ENCODE peak calls at places on chromosomes 3 and 15, in four cellular contexts. One of them, this sample, is unnamed.

GRCh38 chr3:104385421-104385820 is 981.3 kb upstream of the ALCAM start:
- DNase-seq in kidney epithelial cell: no peak
- DNase-seq in psoas muscle: no peak
- DNase-seq in tibial nerve: peak
- DNase-seq in this sample: no peak

GRCh38 chr15:71189723-71190122 is 74.5 kb downstream of the THSD4 start:
- DNase-seq in kidney epithelial cell: no peak
- DNase-seq in psoas muscle: no peak
- DNase-seq in tibial nerve: no peak
- DNase-seq in this sample: no peak

GRCh38 chr3:12708584-12709192 is 44.8 kb upstream of the RAF1 start:
- DNase-seq in kidney epithelial cell: peak
- DNase-seq in psoas muscle: peak
- DNase-seq in tibial nerve: no peak
- DNase-seq in this sample: no peak

GRCh38 chr3:15305366-15305844 is 27.0 kb downstream of the SH3BP5 start:
- DNase-seq in kidney epithelial cell: no peak
- DNase-seq in psoas muscle: no peak
- DNase-seq in tibial nerve: no peak
- DNase-seq in this sample: no peak

GRCh38 chr3:3509665-3510064 is 289.6 kb upstream of the LRRN1 start:
- DNase-seq in kidney epithelial cell: no peak
- DNase-seq in psoas muscle: no peak
- DNase-seq in tibial nerve: no peak
- DNase-seq in this sample: no peak

GRCh38 chr3:14480207-14481017 is 59.7 kb downstream of the GRIP2 start:
- DNase-seq in kidney epithelial cell: peak
- DNase-seq in psoas muscle: peak
- DNase-seq in tibial nerve: no peak
- DNase-seq in this sample: no peak

GRCh38 chr3:15858547-15859506 is 61.0 kb upstream of the ANKRD28 start:
- DNase-seq in kidney epithelial cell: no peak
- DNase-seq in psoas muscle: peak
- DNase-seq in tibial nerve: no peak
- DNase-seq in this sample: peak

GRCh38 chr15:82966671-82967071 is 14.2 kb upstream of the HOMER2 start:
- DNase-seq in kidney epithelial cell: no peak
- DNase-seq in psoas muscle: no peak
- DNase-seq in tibial nerve: no peak
- DNase-seq in this sample: no peak

GRCh38 chr3:161142486-161142885 is 37.3 kb upstream of the B3GALNT1 start:
- DNase-seq in kidney epithelial cell: no peak
- DNase-seq in psoas muscle: no peak
- DNase-seq in tibial nerve: no peak
- DNase-seq in this sample: no peak

GRCh38 chr3:46489875-46490274 is 7.9 kb upstream of the RTP3 start:
- DNase-seq in kidney epithelial cell: no peak
- DNase-seq in psoas muscle: no peak
- DNase-seq in tibial nerve: no peak
- DNase-seq in this sample: no peak

GRCh38 chr15:63531586-63531985 is 27.2 kb downstream of the USP3 start:
- DNase-seq in kidney epithelial cell: no peak
- DNase-seq in psoas muscle: no peak
- DNase-seq in tibial nerve: no peak
- DNase-seq in this sample: no peak

GRCh38 chr3:57061556-57061955 is 1.1 kb downstream of the SPATA12 start:
- DNase-seq in kidney epithelial cell: no peak
- DNase-seq in psoas muscle: no peak
- DNase-seq in tibial nerve: no peak
- DNase-seq in this sample: no peak

GRCh38 chr3:57063027-57063426 is 2.6 kb downstream of the SPATA12 start:
- DNase-seq in kidney epithelial cell: no peak
- DNase-seq in psoas muscle: no peak
- DNase-seq in tibial nerve: no peak
- DNase-seq in this sample: peak

GRCh38 chr3:57059416-57059815 is 1.0 kb upstream of the SPATA12 start:
- DNase-seq in kidney epithelial cell: no peak
- DNase-seq in psoas muscle: no peak
- DNase-seq in tibial nerve: no peak
- DNase-seq in this sample: no peak

GRCh38 chr3:57062119-57062631 is 1.7 kb downstream of the SPATA12 start:
- DNase-seq in kidney epithelial cell: no peak
- DNase-seq in psoas muscle: no peak
- DNase-seq in tibial nerve: no peak
- DNase-seq in this sample: no peak

DNA sequence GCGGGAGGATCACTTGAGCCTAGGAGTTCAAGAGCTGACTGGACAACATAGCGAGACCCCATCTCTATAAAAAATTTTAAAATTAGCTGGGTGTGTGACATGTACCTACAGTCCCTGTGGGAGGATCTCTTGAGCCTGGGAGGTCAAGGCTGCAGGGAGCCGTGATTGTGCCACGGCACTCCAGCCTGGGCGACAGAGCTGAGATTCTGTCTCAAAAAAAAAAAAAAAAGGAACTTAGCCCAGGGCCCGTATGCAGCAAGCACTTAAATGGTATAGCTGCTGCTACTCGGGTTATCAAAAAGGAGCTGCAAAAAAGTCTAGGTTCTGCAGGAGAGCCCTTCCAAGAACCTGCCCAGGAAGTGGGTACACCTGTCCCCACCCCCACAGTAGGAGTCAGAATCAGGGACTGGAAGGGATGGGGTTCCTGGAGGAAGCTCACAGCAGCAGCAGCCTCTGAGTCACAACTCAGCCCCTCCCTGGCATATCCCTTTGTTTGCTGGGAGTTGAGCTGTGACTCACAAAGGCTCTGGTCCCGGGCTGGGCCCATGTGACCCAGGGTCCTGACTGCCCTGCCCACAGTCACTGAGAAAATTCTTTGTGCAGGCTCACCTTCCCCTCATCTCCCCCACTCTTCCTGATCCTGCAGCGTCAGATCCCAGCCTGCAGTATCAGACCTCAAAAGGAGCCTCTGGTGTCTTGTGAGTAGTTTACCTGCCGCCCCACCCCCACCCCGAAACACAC is at the start of gene SPATA12:
- DNase-seq in kidney epithelial cell: peak
- DNase-seq in psoas muscle: peak
- DNase-seq in tibial nerve: peak
- DNase-seq in this sample: peak
- H3K4me3 ChIP-seq in kidney epithelial cell: no peak
- H3K4me3 ChIP-seq in psoas muscle: no peak
- H3K4me3 ChIP-seq in tibial nerve: no peak
- H3K4me3 ChIP-seq in this sample: no peak

GRCh38 chr15:90104551-90104950 is 2.3 kb upstream of the IDH2 start:
- DNase-seq in kidney epithelial cell: no peak
- DNase-seq in psoas muscle: peak
- DNase-seq in tibial nerve: no peak
- DNase-seq in this sample: no peak
- H3K4me3 ChIP-seq in kidney epithelial cell: no peak
- H3K4me3 ChIP-seq in psoas muscle: peak
- H3K4me3 ChIP-seq in tibial nerve: no peak
- H3K4me3 ChIP-seq in this sample: no peak

DNA sequence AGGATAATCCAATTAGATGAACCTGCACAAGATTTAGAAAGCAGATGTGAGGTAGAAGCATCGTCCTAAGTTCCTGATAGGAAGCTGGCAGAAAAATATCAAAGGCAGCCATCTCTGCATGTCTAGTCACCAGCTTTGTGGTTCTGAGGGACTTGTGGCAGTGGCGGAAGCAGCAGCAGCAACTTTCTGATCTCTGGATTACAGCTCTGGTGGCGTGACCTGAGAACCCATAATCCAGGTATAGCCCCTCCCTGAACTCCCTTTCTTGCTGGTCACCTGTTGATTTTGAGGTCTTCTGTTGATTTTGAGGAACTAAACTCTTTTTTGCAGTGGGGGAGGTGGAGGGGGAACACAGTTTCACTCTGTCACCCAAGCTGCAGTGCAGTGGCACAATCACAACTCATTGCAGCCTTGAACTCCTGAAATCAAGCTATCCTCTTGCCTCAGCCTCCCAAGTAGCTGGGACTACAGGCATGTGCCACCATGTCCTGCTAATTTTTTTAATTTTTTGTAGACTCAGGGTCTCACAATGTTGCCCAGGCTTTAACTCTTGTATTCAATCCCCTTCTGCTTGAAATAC is 7.9 kb downstream of the FSIP1 start:
- DNase-seq in kidney epithelial cell: no peak
- DNase-seq in psoas muscle: no peak
- DNase-seq in tibial nerve: no peak
- DNase-seq in this sample: no peak
- H3K4me3 ChIP-seq in kidney epithelial cell: no peak
- H3K4me3 ChIP-seq in psoas muscle: no peak
- H3K4me3 ChIP-seq in tibial nerve: no peak
- H3K4me3 ChIP-seq in this sample: no peak

GRCh38 chr15:64667736-64668161 is 107.6 kb downstream of the RBPMS2 start:
- DNase-seq in kidney epithelial cell: no peak
- DNase-seq in psoas muscle: no peak
- DNase-seq in tibial nerve: no peak
- DNase-seq in this sample: no peak
- H3K4me3 ChIP-seq in kidney epithelial cell: no peak
- H3K4me3 ChIP-seq in psoas muscle: no peak
- H3K4me3 ChIP-seq in tibial nerve: no peak
- H3K4me3 ChIP-seq in this sample: no peak

GRCh38 chr3:72739521-72740466 is 108.5 kb downstream of the SHQ1 start:
- DNase-seq in kidney epithelial cell: no peak
- DNase-seq in psoas muscle: no peak
- DNase-seq in tibial nerve: no peak
- DNase-seq in this sample: no peak
- H3K4me3 ChIP-seq in kidney epithelial cell: no peak
- H3K4me3 ChIP-seq in psoas muscle: no peak
- H3K4me3 ChIP-seq in tibial nerve: no peak
- H3K4me3 ChIP-seq in this sample: peak

GRCh38 chr3:127761101-127761802 is 61.1 kb downstream of the MGLL start:
- DNase-seq in kidney epithelial cell: no peak
- DNase-seq in psoas muscle: peak
- DNase-seq in tibial nerve: no peak
- DNase-seq in this sample: peak
- H3K4me3 ChIP-seq in kidney epithelial cell: no peak
- H3K4me3 ChIP-seq in psoas muscle: peak
- H3K4me3 ChIP-seq in tibial nerve: no peak
- H3K4me3 ChIP-seq in this sample: no peak

This sample was measured in left lung.